ENCODE peak calls at places on chromosomes 6 and 20, in four cellular contexts. P is CD4-positive, alpha-beta memory T cell; R is psoas muscle; E is adrenal gland. F is an unnamed sample. For H3K4me1, the result is how much of the 10 kb centered on the place peaks cover.

GRCh38 chr6:81308577-81309279 is 443.8 kb downstream of the TENT5A start:
- DNase-seq in P (no peak), R (no peak), E (no peak), F (no peak)

GRCh38 chr6:108251252-108251651 is 9.6 kb downstream of the SNX3 start:
- DNase-seq in P (no peak), R (no peak), E (no peak), F (no peak)

GRCh38 chr6:108260809-108261569 is at the start of gene SNX3:
- DNase-seq in P (peak), R (peak), E (peak), F (peak)

GRCh38 chr6:4658486-4658885 is 117.7 kb upstream of the CDYL start:
- DNase-seq in P (no peak), R (no peak), E (no peak), F (no peak)

GRCh38 chr6:124753562-124753961 is 208.7 kb upstream of the RNF217 start:
- DNase-seq in P (no peak), R (no peak), E (no peak), F (no peak)

GRCh38 chr20:63874254-63874653 is 9.2 kb downstream of the TPD52L2 start:
- DNase-seq in P (no peak), R (peak), E (no peak), F (no peak)

GRCh38 chr6:70852667-70853246 is 104.1 kb downstream of the B3GAT2 start:
- DNase-seq in P (no peak), R (no peak), E (no peak), F (no peak)

GRCh38 chr6:3324262-3324942 is 65.7 kb downstream of the PSMG4 start:
- DNase-seq in P (no peak), R (no peak), E (peak), F (no peak)

GRCh38 chr6:167441653-167442644 is 117.1 kb downstream of the TTLL2 start:
- DNase-seq in P (no peak), R (no peak), E (no peak), F (no peak)

GRCh38 chr20:46683068-46683477 is 6.2 kb downstream of the TP53RK start:
- DNase-seq in P (no peak), R (no peak), E (no peak), F (no peak)
- H3K4me1 ChIP-seq in P (under half), R (under half), E (under half), F (under half)

GRCh38 chr6:145272246-145272645 is 463.1 kb downstream of the EPM2A start:
- DNase-seq in P (no peak), R (no peak), E (no peak), F (no peak)
- H3K4me1 ChIP-seq in P (under half), R (under half), E (under half), F (under half)

DNA sequence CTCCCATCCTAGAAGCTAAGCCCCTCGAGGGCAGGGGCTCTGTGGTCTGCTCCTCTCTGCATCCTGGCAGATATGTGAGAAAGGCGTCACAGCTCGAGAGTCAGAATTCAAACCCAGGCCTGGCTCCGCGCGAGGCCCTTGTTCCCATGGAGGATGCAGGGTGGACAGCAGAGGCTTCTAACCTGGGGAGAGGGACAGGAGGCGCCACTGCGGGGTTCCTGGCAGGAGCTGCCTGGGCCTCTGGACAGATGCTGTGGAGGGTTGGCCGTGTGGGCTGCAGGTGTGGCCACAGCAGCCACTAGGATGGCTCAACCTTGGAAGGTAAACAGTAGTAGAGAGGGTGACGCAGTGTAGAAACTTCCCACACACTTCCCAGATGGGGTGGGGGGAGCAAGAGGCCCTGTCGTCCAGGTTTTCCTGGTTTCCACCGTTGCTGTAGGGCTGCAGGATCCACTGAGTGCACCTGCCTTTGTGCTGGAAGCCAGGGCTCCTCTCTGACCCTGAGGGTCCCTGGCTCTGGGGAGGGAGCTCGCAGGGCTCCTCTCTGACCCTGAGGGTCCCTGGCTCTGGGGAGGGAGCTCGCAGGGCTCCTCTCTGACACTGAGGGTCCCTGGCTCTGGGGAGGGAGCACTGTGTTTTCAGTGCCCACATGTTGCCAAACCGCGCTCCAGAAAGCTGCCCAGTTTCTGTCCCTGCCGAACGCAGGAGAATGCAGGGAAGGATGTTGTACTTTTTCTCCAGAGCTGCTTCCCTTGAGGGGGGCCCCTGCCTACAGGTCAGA is 14.2 kb downstream of the RBM38 start:
- DNase-seq in P (no peak), R (peak), E (no peak), F (no peak)
- H3K4me1 ChIP-seq in P (half or more), R (half or more), E (under half), F (under half)

DNA sequence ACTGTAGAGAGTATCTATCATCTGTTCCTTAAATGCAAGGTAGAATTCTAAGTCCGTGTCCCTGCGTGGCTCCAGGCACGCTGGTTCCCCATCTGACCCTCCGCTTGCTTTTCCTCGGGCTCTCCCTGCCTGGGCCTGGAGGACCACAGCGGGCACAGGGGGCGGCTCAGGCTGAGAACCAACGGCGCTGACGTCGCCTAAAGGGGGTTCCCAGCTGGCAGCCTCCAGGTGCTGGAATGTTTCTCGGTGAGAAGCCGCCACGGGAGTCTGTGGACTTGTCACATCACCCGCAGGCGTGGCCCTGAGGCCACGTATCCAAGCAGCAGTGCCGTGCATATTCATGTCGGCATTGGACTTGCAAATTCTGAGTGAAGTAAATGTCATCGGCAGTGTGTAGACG is 24.1 kb downstream of the NTSR1 start:
- DNase-seq in P (no peak), R (no peak), E (peak), F (no peak)
- H3K4me1 ChIP-seq in P (under half), R (under half), E (under half), F (under half)

GRCh38 chr20:51569815-51570741 is 27.6 kb upstream of the NFATC2 start:
- DNase-seq in P (no peak), R (peak), E (no peak), F (no peak)
- H3K4me1 ChIP-seq in P (under half), R (under half), E (under half), F (under half)

DNA sequence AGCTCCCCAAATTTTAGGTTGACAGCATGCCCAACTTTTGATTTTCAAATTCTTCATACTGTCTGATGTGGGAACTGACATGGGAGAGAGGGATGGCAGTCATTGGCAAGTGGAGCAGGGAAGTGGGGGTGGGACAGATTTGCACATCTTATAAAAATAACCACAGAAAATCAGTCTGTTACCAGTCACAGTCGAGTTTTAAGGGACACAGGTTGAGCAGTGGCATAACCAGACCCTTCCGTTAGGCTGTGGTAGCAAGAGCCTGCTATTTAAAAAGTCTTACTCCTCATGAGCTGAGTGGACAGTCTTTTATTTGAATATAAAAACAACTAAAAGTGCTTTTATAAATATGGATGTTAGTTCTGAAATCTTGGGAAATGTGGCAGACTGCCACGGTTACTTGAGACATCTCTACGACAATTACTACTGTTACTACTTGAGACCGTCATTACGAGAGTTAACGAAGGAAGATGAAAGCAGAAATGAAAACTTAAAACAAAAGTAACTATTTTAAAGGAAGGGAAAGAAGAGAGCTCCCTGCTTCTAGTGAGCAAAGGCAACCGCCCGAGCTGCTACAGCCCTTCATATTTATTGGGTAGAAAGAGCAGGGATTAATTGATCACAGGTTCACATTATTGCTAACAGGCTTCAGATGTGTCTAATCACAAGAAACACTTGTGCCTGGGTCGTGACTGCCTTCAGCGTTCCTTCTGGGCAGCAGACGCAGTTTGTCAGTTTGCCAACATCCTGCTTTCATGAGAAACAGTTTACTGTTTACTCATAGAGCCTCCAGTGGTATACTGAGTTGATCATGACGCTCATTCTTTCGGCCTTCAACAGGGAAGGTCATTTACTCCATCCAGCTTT is 71.3 kb downstream of the EFHC1 start:
- DNase-seq in P (no peak), R (no peak), E (no peak), F (no peak)
- H3K4me1 ChIP-seq in P (under half), R (under half), E (under half), F (under half)

GRCh38 chr20:62368629-62369507 is 1.8 kb upstream of the LAMA5 start:
- DNase-seq in P (no peak), R (peak), E (peak), F (no peak)
- H3K4me1 ChIP-seq in P (under half), R (half or more), E (half or more), F (under half)

GRCh38 chr6:74755748-74756147 is 450.1 kb downstream of the COL12A1 start:
- DNase-seq in P (no peak), R (no peak), E (no peak), F (no peak)

GRCh38 chr6:74753883-74754600 is 451.8 kb downstream of the COL12A1 start:
- DNase-seq in P (no peak), R (no peak), E (no peak), F (no peak)

GRCh38 chr6:74757788-74758187 is 448.1 kb downstream of the COL12A1 start:
- DNase-seq in P (no peak), R (no peak), E (no peak), F (no peak)

GRCh38 chr6:74755196-74755595 is 450.7 kb downstream of the COL12A1 start:
- DNase-seq in P (no peak), R (no peak), E (no peak), F (no peak)

DNA sequence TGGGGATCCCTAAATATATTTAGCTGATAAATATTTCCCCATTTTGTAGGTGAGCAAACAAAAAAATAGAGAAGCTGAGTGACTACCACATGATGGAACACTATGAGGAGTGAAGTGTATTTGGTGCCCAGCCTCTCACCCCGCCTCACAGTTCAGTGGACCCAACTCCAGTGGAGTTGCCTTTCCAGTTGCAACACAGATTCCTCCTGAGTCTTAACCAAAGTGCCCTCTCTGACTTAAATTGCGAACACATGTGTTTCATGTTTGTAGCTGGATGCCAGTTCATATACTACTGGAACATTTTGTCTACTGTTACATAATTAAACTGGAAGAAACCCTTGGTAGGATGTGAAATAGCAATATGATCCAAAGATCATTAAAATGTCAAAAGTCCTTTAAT is 448.9 kb downstream of the COL12A1 start:
- DNase-seq in P (no peak), R (no peak), E (no peak), F (no peak)
- H3K4me1 ChIP-seq in P (under half), R (under half), E (under half), F (under half)

GRCh38 chr6:111583986-111584385 is 21.7 kb downstream of the TRAF3IP2 start:
- DNase-seq in P (no peak), R (no peak), E (no peak), F (no peak)

GRCh38 chr6:111585969-111586315 is 19.7 kb downstream of the TRAF3IP2 start:
- DNase-seq in P (no peak), R (no peak), E (no peak), F (no peak)

GRCh38 chr6:111583221-111583620 is 22.5 kb downstream of the TRAF3IP2 start:
- DNase-seq in P (no peak), R (no peak), E (no peak), F (no peak)

GRCh38 chr6:111586554-111586953 is 19.1 kb downstream of the TRAF3IP2 start:
- DNase-seq in P (peak), R (no peak), E (no peak), F (no peak)

DNA sequence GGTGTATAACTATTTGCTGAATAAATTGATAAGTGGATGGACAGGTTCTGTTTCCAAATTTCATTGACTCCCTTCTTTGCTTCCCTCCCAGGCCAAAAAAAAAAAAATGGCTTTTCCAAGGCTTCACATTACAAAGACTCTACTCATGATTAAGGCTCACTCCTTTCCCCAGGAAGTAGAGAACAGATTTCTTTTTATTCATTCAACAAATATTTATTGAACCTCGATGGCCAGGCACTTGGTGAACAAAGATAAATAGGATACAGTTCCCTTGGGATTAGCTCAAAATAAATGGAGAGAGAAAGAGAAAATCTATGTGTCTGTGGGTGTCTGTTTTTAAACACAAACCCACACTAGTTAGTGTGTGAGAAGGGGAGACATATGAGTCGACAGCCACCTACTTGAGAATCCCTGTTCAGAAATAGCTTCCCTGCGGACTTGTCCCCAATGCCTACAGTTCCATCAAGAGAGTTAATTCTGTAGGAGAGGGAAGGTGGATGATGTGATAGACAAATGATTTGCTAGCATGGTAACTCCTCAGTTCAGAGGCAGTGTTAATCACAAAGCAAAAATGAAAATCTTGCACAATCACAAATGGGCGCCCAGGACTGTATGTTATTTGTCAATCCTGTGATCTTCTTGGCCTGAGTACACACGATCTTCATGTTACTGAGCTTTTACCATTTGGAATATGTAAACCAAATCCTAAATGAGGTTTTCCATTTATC is 20.3 kb downstream of the TRAF3IP2 start:
- DNase-seq in P (no peak), R (no peak), E (no peak), F (no peak)
- H3K4me1 ChIP-seq in P (under half), R (half or more), E (half or more), F (under half)

F was measured in small intestine.